ENCODE peak calls at places on chromosomes 1 and 21, in eight cellular contexts. I is HCT116, R is A549, G is suprapubic skin, L is cardiac fibroblast, U is Caco-2, V is RWPE1, F is neural crest cell. K is an unnamed sample.

GRCh38 chr1:9066945-9067807 is 2.3 kb downstream of the SLC2A5 start:
- DNase-seq in I (no peak), R (no peak), G (no peak), L (peak), U (no peak), V (peak), F (no peak), K (peak)

GRCh38 chr1:212286437-212287131 is 1.4 kb downstream of the PPP2R5A start:
- DNase-seq in I (no peak), R (no peak), G (no peak), L (peak), U (no peak), V (peak), F (no peak), K (no peak)

GRCh38 chr21:38797470-38797869 is 8.3 kb upstream of the ETS2 start:
- DNase-seq in I (peak), R (peak), G (no peak), L (peak), U (peak), V (peak), F (no peak), K (no peak)

GRCh38 chr1:112444269-112444668 is 48.3 kb downstream of the CTTNBP2NL start:
- DNase-seq in I (no peak), R (no peak), G (no peak), L (peak), U (no peak), V (no peak), F (no peak), K (no peak)

GRCh38 chr1:43622901-43623780 is 26.8 kb upstream of the KDM4A start:
- DNase-seq in I (no peak), R (no peak), G (no peak), L (no peak), U (no peak), V (no peak), F (no peak), K (no peak)

GRCh38 chr1:185017338-185017737 is 28.0 kb upstream of the RNF2 start:
- DNase-seq in I (peak), R (peak), G (no peak), L (peak), U (no peak), V (peak), F (no peak), K (no peak)

GRCh38 chr1:63087966-63088365 is 234.4 kb upstream of the FOXD3 start:
- DNase-seq in I (no peak), R (no peak), G (no peak), L (no peak), U (peak), V (no peak), F (peak), K (no peak)

GRCh38 chr1:202452508-202452907 is 104.0 kb downstream of the PPP1R12B start:
- DNase-seq in I (no peak), R (no peak), G (no peak), L (no peak), U (no peak), V (no peak), F (no peak), K (no peak)

GRCh38 chr1:109379422-109379821 is 18.3 kb downstream of the SORT1 start:
- DNase-seq in I (no peak), R (no peak), G (no peak), L (peak), U (no peak), V (no peak), F (no peak), K (no peak)

GRCh38 chr1:45535988-45536766 is 14.4 kb upstream of the AKR1A1 start:
- DNase-seq in I (no peak), R (no peak), G (no peak), L (no peak), U (no peak), V (no peak), F (no peak), K (no peak)

GRCh38 chr1:170692866-170693575 is 29.1 kb downstream of the PRRX1 start:
- DNase-seq in I (no peak), R (no peak), G (no peak), L (peak), U (no peak), V (peak), F (no peak), K (no peak)

GRCh38 chr1:229318056-229318455 is 24.8 kb downstream of the CCSAP start:
- DNase-seq in I (no peak), R (no peak), G (no peak), L (peak), U (no peak), V (no peak), F (no peak), K (no peak)

GRCh38 chr1:9630331-9631081 is 21.0 kb upstream of the PIK3CD start:
- DNase-seq in I (no peak), R (no peak), G (no peak), L (no peak), U (no peak), V (no peak), F (no peak), K (no peak)

GRCh38 chr1:171366099-171366498 is 52.1 kb downstream of the FMO4 start:
- DNase-seq in I (no peak), R (no peak), G (no peak), L (peak), U (no peak), V (no peak), F (no peak), K (no peak)

GRCh38 chr1:2257245-2257627 is 29.1 kb downstream of the SKI start:
- DNase-seq in I (no peak), R (no peak), G (no peak), L (peak), U (no peak), V (no peak), F (no peak), K (no peak)

GRCh38 chr1:233730380-233730779 is 116.5 kb downstream of the KCNK1 start:
- DNase-seq in I (no peak), R (no peak), G (no peak), L (no peak), U (no peak), V (no peak), F (no peak), K (no peak)

GRCh38 chr1:33502726-33503125 is 30.3 kb downstream of the ZSCAN20 start:
- DNase-seq in I (no peak), R (no peak), G (no peak), L (peak), U (no peak), V (peak), F (no peak), K (no peak)

GRCh38 chr1:73914994-73915393 is 283.0 kb downstream of the LRRIQ3 start:
- DNase-seq in I (no peak), R (no peak), G (no peak), L (no peak), U (no peak), V (no peak), F (no peak), K (no peak)

GRCh38 chr1:42820813-42821212 is 3.6 kb upstream of the SVBP start:
- DNase-seq in I (no peak), R (no peak), G (no peak), L (no peak), U (no peak), V (no peak), F (no peak), K (no peak)

GRCh38 chr1:64745986-64746940 is 1.4 kb downstream of the RAVER2 start:
- DNase-seq in I (no peak), R (no peak), G (no peak), L (no peak), U (no peak), V (no peak), F (no peak), K (no peak)

GRCh38 chr1:88763649-88764406 is 79.8 kb downstream of the PKN2 start:
- DNase-seq in I (peak), R (no peak), G (no peak), L (peak), U (no peak), V (no peak), F (no peak), K (no peak)

GRCh38 chr21:34639882-34640788 is 25.2 kb upstream of the RCAN1 start:
- DNase-seq in I (no peak), R (no peak), G (no peak), L (peak), U (no peak), V (no peak), F (no peak), K (peak)

GRCh38 chr1:46581685-46582455 is 22.2 kb downstream of the MKNK1 start:
- DNase-seq in I (no peak), R (no peak), G (no peak), L (peak), U (no peak), V (no peak), F (no peak), K (no peak)

GRCh38 chr1:181159451-181160151 is 71.1 kb downstream of the IER5 start:
- DNase-seq in I (no peak), R (no peak), G (peak), L (peak), U (no peak), V (peak), F (no peak), K (no peak)

GRCh38 chr1:3786468-3787346 is 9.6 kb downstream of the LRRC47 start:
- DNase-seq in I (no peak), R (no peak), G (peak), L (no peak), U (no peak), V (no peak), F (no peak), K (no peak)

GRCh38 chr1:3697810-3698209 is 45.5 kb downstream of the TP73 start:
- DNase-seq in I (no peak), R (no peak), G (no peak), L (no peak), U (no peak), V (no peak), F (no peak), K (no peak)

GRCh38 chr1:162946701-162947100 is 85.7 kb upstream of the CCDC190 start:
- DNase-seq in I (no peak), R (no peak), G (no peak), L (no peak), U (no peak), V (no peak), F (no peak), K (no peak)

DNA sequence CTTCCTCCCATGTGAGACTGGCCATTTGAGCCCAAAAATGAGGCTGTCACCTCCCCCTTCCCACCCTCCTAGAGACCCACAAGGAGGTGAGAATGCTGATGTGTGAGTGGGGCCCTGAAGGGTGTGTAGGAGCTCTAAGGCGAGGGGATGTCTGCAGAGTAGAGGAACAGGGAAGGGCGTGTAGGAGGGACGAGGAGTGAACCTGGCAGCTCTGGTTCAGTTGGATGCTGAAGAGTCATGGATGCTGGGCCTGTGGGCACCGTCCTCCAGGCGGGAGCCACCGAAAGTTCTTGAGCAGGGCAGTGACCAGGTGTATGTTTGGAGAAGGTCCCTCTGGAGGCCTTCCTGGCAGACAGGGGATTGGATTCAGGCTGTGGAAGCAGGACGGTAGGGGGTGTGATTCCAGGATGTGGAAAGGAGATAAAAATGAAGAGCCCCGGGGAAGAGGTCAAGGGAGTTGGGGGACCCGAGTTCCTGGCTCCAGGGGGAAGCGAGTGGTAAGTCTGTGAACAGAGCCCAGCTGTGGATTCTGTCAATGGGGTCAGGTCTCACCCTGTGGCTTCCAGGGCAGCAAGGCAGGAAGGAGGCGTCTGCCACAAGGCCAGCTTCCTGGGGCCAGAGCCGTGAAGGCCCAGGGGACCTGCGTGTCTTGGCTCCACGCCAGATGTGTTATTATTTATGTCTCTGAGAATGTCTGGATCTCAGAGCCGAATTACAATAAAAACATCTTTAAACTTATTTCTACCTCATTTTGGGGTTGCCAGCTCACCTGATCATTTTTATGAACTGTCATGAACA is 7.9 kb downstream of the SAMD11 start:
- DNase-seq in I (no peak), R (no peak), G (no peak), L (no peak), U (no peak), V (no peak), F (no peak), K (no peak)
- TF ChIP-seq CTCF in I (peak), R (no peak), G (no peak), L (peak), U (no peak), V (no peak), F (no peak), K (no peak)

DNA sequence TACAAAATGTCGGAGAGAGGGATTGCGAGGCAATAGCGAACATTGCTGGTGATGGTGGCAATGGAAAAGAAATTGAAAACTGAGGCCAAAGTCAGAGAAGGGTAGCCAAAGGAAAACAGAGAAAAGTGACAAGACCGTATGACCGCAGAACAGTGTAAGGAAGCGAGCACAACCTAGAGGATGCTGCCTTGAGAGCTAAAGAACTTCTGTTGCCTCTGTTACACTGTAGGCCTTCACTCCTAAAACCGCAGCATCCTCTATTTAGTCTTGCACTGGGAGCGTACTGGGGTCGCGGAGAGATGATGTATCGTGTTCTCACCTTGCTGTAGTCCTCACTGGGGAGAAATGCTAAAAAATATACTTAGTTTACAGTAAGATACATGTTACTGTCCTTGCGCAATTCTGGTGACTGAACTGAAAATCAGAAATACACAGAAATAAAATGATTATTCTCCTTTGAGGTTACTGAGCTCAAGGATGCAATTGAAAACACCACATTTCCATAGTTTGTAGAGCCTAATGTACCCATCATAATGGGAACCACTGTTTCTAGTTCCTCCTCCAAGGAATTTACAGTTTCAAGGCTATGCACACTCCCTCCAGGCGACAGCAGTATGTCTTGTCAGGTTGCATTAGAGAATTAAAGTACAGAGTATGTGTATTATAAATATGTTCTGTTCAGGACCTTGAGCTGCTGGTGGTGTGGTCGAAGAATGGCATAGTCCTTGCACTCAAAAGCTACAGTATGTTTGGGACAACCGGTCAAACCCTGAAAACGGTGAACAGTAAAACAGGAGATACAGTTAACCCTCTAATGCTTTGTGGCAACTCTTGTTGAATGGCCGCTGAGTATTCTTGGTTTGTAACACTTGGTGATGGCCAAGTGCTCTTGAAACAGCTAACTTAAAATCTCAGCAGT is 1.3 kb downstream of the NEK7 start:
- DNase-seq in I (no peak), R (no peak), G (no peak), L (peak), U (no peak), V (peak), F (no peak), K (peak)
- TF ChIP-seq CTCF in I (no peak), R (no peak), G (no peak), L (no peak), U (no peak), V (no peak), F (no peak), K (no peak)

DNA sequence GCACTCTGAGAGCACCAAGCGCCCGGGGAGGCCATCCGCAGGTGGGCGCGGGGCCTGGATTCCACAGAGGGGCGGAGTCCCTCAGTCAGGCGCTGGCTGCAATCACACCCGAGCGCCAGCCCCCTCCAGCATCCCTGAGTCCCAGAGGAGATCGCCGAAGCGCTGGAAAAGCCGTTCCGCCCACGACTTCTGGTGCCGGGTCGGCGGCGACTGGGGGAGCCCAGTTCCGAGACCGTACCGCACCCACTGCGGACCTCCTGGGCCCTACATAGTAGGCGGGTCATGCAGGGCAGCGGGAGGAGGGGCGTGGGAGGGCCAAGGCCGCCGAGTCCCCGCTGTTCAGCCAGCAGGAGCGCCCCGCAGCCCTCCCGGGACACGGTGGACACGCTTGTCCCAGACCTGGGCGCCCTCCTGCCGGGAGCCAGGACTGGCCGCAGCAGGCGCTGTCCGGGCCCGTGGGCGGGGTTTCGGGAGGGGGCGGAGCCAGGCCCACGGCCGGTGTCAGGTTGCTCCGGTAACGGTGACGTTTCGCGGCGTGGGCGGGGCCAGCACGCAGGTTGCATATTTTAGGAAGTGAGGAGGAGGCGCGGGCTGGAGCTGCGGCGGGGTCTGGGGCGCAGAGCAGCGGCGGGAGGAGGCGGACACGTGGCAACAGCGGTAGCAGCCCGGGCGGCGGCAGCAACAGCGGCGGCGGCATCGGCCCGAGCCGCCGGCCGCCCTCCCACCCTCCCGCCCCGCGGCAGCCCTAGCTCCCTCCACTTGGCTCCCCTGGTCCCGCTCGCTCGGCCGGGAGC is at the start of gene ATP1A1:
- DNase-seq in I (peak), R (peak), G (peak), L (peak), U (peak), V (peak), F (peak), K (peak)
- TF ChIP-seq CTCF in I (no peak), R (no peak), G (no peak), L (no peak), U (no peak), V (no peak), F (peak), K (no peak)

GRCh38 chr1:36450919-36451305 is 661 bp upstream of the OSCP1 start:
- DNase-seq in I (no peak), R (no peak), G (no peak), L (no peak), U (no peak), V (no peak), F (no peak), K (no peak)

GRCh38 chr1:36450270-36450918 is at the start of gene OSCP1:
- DNase-seq in I (peak), R (peak), G (peak), L (peak), U (peak), V (peak), F (peak), K (peak)

GRCh38 chr1:36447450-36447849 is 2.8 kb downstream of the OSCP1 start:
- DNase-seq in I (no peak), R (no peak), G (no peak), L (no peak), U (no peak), V (no peak), F (no peak), K (no peak)

GRCh38 chr1:36446780-36447179 is 3.5 kb downstream of the OSCP1 start:
- DNase-seq in I (no peak), R (no peak), G (no peak), L (no peak), U (no peak), V (no peak), F (no peak), K (no peak)

GRCh38 chr1:36448530-36449051 is 1.7 kb downstream of the OSCP1 start:
- DNase-seq in I (no peak), R (no peak), G (no peak), L (no peak), U (no peak), V (peak), F (no peak), K (no peak)
- TF ChIP-seq CTCF in I (peak), R (no peak), G (no peak), L (no peak), U (no peak), V (no peak), F (no peak), K (no peak)